ENCODE peak calls at places on chromosomes 11 and 22, in nine cellular contexts. One of them, this sample, is unnamed.

GRCh38 chr11:68998390-68998911 is 14.6 kb downstream of the MRGPRF start:
- DNase-seq in heart left ventricle: no peak
- DNase-seq in IMR-90: peak; percentile 12
- DNase-seq in tibial nerve: peak; percentile 9
- DNase-seq in ovary: peak; percentile 48
- DNase-seq in K562: no peak
- DNase-seq in HCT116: no peak
- DNase-seq in uterus: peak; percentile 21
- DNase-seq in sigmoid colon: peak; percentile 85
- DNase-seq in this sample: no peak

GRCh38 chr22:43198936-43199335 is 12.0 kb upstream of the TTLL12 start:
- DNase-seq in heart left ventricle: no peak
- DNase-seq in IMR-90: no peak
- DNase-seq in tibial nerve: no peak
- DNase-seq in ovary: no peak
- DNase-seq in K562: no peak
- DNase-seq in HCT116: no peak
- DNase-seq in uterus: no peak
- DNase-seq in sigmoid colon: no peak
- DNase-seq in this sample: no peak

GRCh38 chr22:41308544-41308947 is 7.2 kb downstream of the ZC3H7B start:
- DNase-seq in heart left ventricle: no peak
- DNase-seq in IMR-90: no peak
- DNase-seq in tibial nerve: no peak
- DNase-seq in ovary: no peak
- DNase-seq in K562: no peak
- DNase-seq in HCT116: no peak
- DNase-seq in uterus: no peak
- DNase-seq in sigmoid colon: no peak
- DNase-seq in this sample: peak; percentile 64

GRCh38 chr22:29325356-29325755 is 9.9 kb upstream of the RASL10A start:
- DNase-seq in heart left ventricle: no peak
- DNase-seq in IMR-90: no peak
- DNase-seq in tibial nerve: no peak
- DNase-seq in ovary: no peak
- DNase-seq in K562: no peak
- DNase-seq in HCT116: no peak
- DNase-seq in uterus: no peak
- DNase-seq in sigmoid colon: no peak
- DNase-seq in this sample: no peak

GRCh38 chr11:60251485-60252207 is 8.7 kb upstream of the MS4A4E start:
- DNase-seq in heart left ventricle: no peak
- DNase-seq in IMR-90: no peak
- DNase-seq in tibial nerve: no peak
- DNase-seq in ovary: no peak
- DNase-seq in K562: peak; percentile 35
- DNase-seq in HCT116: peak; percentile 24
- DNase-seq in uterus: no peak
- DNase-seq in sigmoid colon: no peak
- DNase-seq in this sample: no peak

GRCh38 chr11:78573271-78574035 is 1.2 kb downstream of the NARS2 start:
- DNase-seq in heart left ventricle: no peak
- DNase-seq in IMR-90: no peak
- DNase-seq in tibial nerve: no peak
- DNase-seq in ovary: no peak
- DNase-seq in K562: no peak
- DNase-seq in HCT116: no peak
- DNase-seq in uterus: no peak
- DNase-seq in sigmoid colon: no peak
- DNase-seq in this sample: no peak

GRCh38 chr11:86591631-86592030 is 80.8 kb downstream of the ME3 start:
- DNase-seq in heart left ventricle: no peak
- DNase-seq in IMR-90: no peak
- DNase-seq in tibial nerve: no peak
- DNase-seq in ovary: no peak
- DNase-seq in K562: no peak
- DNase-seq in HCT116: no peak
- DNase-seq in uterus: no peak
- DNase-seq in sigmoid colon: no peak
- DNase-seq in this sample: no peak

GRCh38 chr11:47991266-47991830 is 11.0 kb downstream of the PTPRJ start:
- DNase-seq in heart left ventricle: peak; percentile 64
- DNase-seq in IMR-90: no peak
- DNase-seq in tibial nerve: no peak
- DNase-seq in ovary: no peak
- DNase-seq in K562: no peak
- DNase-seq in HCT116: no peak
- DNase-seq in uterus: no peak
- DNase-seq in sigmoid colon: no peak
- DNase-seq in this sample: peak; percentile 65

GRCh38 chr11:64304032-64304315 is 1.4 kb upstream of the ESRRA start:
- DNase-seq in heart left ventricle: no peak
- DNase-seq in IMR-90: no peak
- DNase-seq in tibial nerve: no peak
- DNase-seq in ovary: no peak
- DNase-seq in K562: no peak
- DNase-seq in HCT116: no peak
- DNase-seq in uterus: no peak
- DNase-seq in sigmoid colon: peak; percentile 66
- DNase-seq in this sample: no peak

GRCh38 chr11:353315-353857 is 15.9 kb upstream of the B4GALNT4 start:
- DNase-seq in heart left ventricle: peak; percentile 88
- DNase-seq in IMR-90: peak; percentile 77
- DNase-seq in tibial nerve: peak; percentile 80
- DNase-seq in ovary: peak; percentile 92
- DNase-seq in K562: peak; percentile 14
- DNase-seq in HCT116: no peak
- DNase-seq in uterus: peak; percentile 91
- DNase-seq in sigmoid colon: peak; percentile 96
- DNase-seq in this sample: peak; percentile 77

GRCh38 chr11:58060939-58061672 is 30.4 kb downstream of the OR6Q1 start:
- DNase-seq in heart left ventricle: no peak
- DNase-seq in IMR-90: peak; percentile 50
- DNase-seq in tibial nerve: no peak
- DNase-seq in ovary: no peak
- DNase-seq in K562: no peak
- DNase-seq in HCT116: no peak
- DNase-seq in uterus: no peak
- DNase-seq in sigmoid colon: no peak
- DNase-seq in this sample: no peak

GRCh38 chr22:39356464-39356863 is 6.7 kb downstream of the SYNGR1 start:
- DNase-seq in heart left ventricle: no peak
- DNase-seq in IMR-90: no peak
- DNase-seq in tibial nerve: no peak
- DNase-seq in ovary: no peak
- DNase-seq in K562: no peak
- DNase-seq in HCT116: no peak
- DNase-seq in uterus: no peak
- DNase-seq in sigmoid colon: no peak
- DNase-seq in this sample: peak; percentile 53

GRCh38 chr11:2702771-2703486 is 3.1 kb upstream of the KCNQ1OT1 start:
- DNase-seq in heart left ventricle: no peak
- DNase-seq in IMR-90: no peak
- DNase-seq in tibial nerve: no peak
- DNase-seq in ovary: no peak
- DNase-seq in K562: no peak
- DNase-seq in HCT116: no peak
- DNase-seq in uterus: peak; percentile 24
- DNase-seq in sigmoid colon: peak; percentile 48
- DNase-seq in this sample: no peak

GRCh38 chr22:46564084-46564714 is 26.8 kb upstream of the CELSR1 start:
- DNase-seq in heart left ventricle: no peak
- DNase-seq in IMR-90: no peak
- DNase-seq in tibial nerve: no peak
- DNase-seq in ovary: no peak
- DNase-seq in K562: no peak
- DNase-seq in HCT116: no peak
- DNase-seq in uterus: no peak
- DNase-seq in sigmoid colon: peak; percentile 69
- DNase-seq in this sample: no peak

GRCh38 chr11:85076535-85077330 is 550.4 kb downstream of the DLG2 start:
- DNase-seq in heart left ventricle: peak; percentile 30
- DNase-seq in IMR-90: peak; percentile 34
- DNase-seq in tibial nerve: no peak
- DNase-seq in ovary: no peak
- DNase-seq in K562: no peak
- DNase-seq in HCT116: no peak
- DNase-seq in uterus: no peak
- DNase-seq in sigmoid colon: no peak
- DNase-seq in this sample: no peak

GRCh38 chr22:25702046-25702445 is 39.9 kb upstream of the MYO18B start:
- DNase-seq in heart left ventricle: no peak
- DNase-seq in IMR-90: peak; percentile 29
- DNase-seq in tibial nerve: no peak
- DNase-seq in ovary: no peak
- DNase-seq in K562: no peak
- DNase-seq in HCT116: no peak
- DNase-seq in uterus: no peak
- DNase-seq in sigmoid colon: no peak
- DNase-seq in this sample: no peak

GRCh38 chr11:33689506-33689905 is 11.1 kb downstream of the C11orf91 start:
- DNase-seq in heart left ventricle: no peak
- DNase-seq in IMR-90: no peak
- DNase-seq in tibial nerve: no peak
- DNase-seq in ovary: no peak
- DNase-seq in K562: no peak
- DNase-seq in HCT116: no peak
- DNase-seq in uterus: no peak
- DNase-seq in sigmoid colon: no peak
- DNase-seq in this sample: no peak

GRCh38 chr11:33691051-33691864 is 9.4 kb downstream of the C11orf91 start:
- DNase-seq in heart left ventricle: no peak
- DNase-seq in IMR-90: no peak
- DNase-seq in tibial nerve: no peak
- DNase-seq in ovary: peak; percentile 35
- DNase-seq in K562: no peak
- DNase-seq in HCT116: peak; percentile 59
- DNase-seq in uterus: no peak
- DNase-seq in sigmoid colon: no peak
- DNase-seq in this sample: no peak

GRCh38 chr11:33689089-33689488 is 11.5 kb downstream of the C11orf91 start:
- DNase-seq in heart left ventricle: no peak
- DNase-seq in IMR-90: no peak
- DNase-seq in tibial nerve: no peak
- DNase-seq in ovary: no peak
- DNase-seq in K562: no peak
- DNase-seq in HCT116: no peak
- DNase-seq in uterus: no peak
- DNase-seq in sigmoid colon: no peak
- DNase-seq in this sample: no peak

GRCh38 chr11:33692013-33692504 is 8.6 kb downstream of the C11orf91 start:
- DNase-seq in heart left ventricle: peak; percentile 83
- DNase-seq in IMR-90: peak; percentile 98
- DNase-seq in tibial nerve: peak; percentile 63
- DNase-seq in ovary: peak; percentile 58
- DNase-seq in K562: no peak
- DNase-seq in HCT116: peak; percentile 81
- DNase-seq in uterus: peak; percentile 58
- DNase-seq in sigmoid colon: peak; percentile 89
- DNase-seq in this sample: peak; percentile 65

DNA sequence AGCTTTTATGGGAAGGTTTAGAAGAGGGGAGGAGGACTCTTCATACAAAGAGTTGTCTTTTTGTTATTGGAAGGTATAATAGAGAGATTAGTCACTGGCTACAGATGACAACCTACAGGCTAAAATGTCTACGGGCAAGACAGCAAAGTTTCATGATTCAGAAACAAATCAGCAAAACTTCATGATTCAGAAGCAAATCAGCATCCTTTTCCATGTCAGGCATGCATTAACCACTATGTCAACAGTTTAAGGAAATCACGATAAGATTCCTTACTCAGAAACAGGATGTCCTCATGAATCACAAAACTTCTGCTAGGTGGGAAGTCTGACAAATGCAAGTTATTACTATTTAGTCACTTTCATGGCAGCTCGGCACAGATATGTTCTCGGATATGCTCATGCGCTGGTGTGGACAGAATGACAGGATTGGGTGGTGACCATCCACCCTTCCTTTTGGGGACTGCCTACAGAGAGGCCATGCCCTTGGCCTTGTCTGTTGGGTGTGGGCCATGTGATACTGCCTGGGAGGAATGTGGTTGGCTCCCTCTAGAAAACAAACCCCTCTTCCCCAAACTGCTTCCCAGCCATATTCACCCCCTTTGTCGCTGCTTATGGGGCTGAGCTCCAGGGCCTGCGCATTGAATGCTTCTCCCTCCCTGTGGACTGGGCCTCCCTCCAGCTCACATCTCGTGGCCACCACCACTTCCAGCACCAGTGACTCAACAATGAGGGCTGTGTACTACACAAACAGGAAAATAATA is 10.2 kb downstream of the C11orf91 start:
- DNase-seq in heart left ventricle: peak; percentile 88
- DNase-seq in IMR-90: peak; percentile 99
- DNase-seq in tibial nerve: peak; percentile 52
- DNase-seq in ovary: peak; percentile 51
- DNase-seq in K562: no peak
- DNase-seq in HCT116: peak; percentile 81
- DNase-seq in uterus: peak; percentile 64
- DNase-seq in sigmoid colon: peak; percentile 89
- DNase-seq in this sample: peak; percentile 70
- TF ChIP-seq POLR2A in heart left ventricle: no peak
- TF ChIP-seq POLR2A in IMR-90: no peak
- TF ChIP-seq POLR2A in tibial nerve: no peak
- TF ChIP-seq POLR2A in ovary: no peak
- TF ChIP-seq POLR2A in K562: no peak
- TF ChIP-seq POLR2A in HCT116: no peak
- TF ChIP-seq POLR2A in uterus: no peak
- TF ChIP-seq POLR2A in sigmoid colon: no peak
- TF ChIP-seq POLR2A in this sample: no peak

GRCh38 chr11:16110862-16111261 is 245.5 kb downstream of the SOX6 start:
- DNase-seq in heart left ventricle: no peak
- DNase-seq in IMR-90: peak; percentile 17
- DNase-seq in tibial nerve: no peak
- DNase-seq in ovary: no peak
- DNase-seq in K562: no peak
- DNase-seq in HCT116: no peak
- DNase-seq in uterus: no peak
- DNase-seq in sigmoid colon: no peak
- DNase-seq in this sample: no peak
- H3K27me3 ChIP-seq in heart left ventricle: no peaks in the 10 kb centered on the region
- H3K27me3 ChIP-seq in IMR-90: no peaks in the 10 kb centered on the region
- H3K27me3 ChIP-seq in tibial nerve: no peaks in the 10 kb centered on the region
- H3K27me3 ChIP-seq in ovary: no peaks in the 10 kb centered on the region
- H3K27me3 ChIP-seq in K562: no peaks in the 10 kb centered on the region
- H3K27me3 ChIP-seq in HCT116: peaks cover 26% of the 10 kb centered on the region
- H3K27me3 ChIP-seq in uterus: no peaks in the 10 kb centered on the region
- H3K27me3 ChIP-seq in sigmoid colon: no peaks in the 10 kb centered on the region
- H3K27me3 ChIP-seq in this sample: no peaks in the 10 kb centered on the region

GRCh38 chr11:41459602-41460405 is at the start of gene LRRC4C:
- DNase-seq in heart left ventricle: no peak
- DNase-seq in IMR-90: no peak
- DNase-seq in tibial nerve: no peak
- DNase-seq in ovary: no peak
- DNase-seq in K562: no peak
- DNase-seq in HCT116: no peak
- DNase-seq in uterus: no peak
- DNase-seq in sigmoid colon: no peak
- DNase-seq in this sample: no peak
- H3K4me1 ChIP-seq in heart left ventricle: no peaks in the 10 kb centered on the region
- H3K4me1 ChIP-seq in IMR-90: no peaks in the 10 kb centered on the region
- H3K4me1 ChIP-seq in tibial nerve: no peaks in the 10 kb centered on the region
- H3K4me1 ChIP-seq in ovary: no peaks in the 10 kb centered on the region
- H3K4me1 ChIP-seq in K562: no peaks in the 10 kb centered on the region
- H3K4me1 ChIP-seq in HCT116: no peaks in the 10 kb centered on the region
- H3K4me1 ChIP-seq in uterus: no peaks in the 10 kb centered on the region
- H3K4me1 ChIP-seq in sigmoid colon: peaks cover 8% of the 10 kb centered on the region
- H3K4me1 ChIP-seq in this sample: no peaks in the 10 kb centered on the region

GRCh38 chr11:65492637-65493366 is 6.0 kb upstream of the MALAT1 start:
- DNase-seq in heart left ventricle: peak; percentile 94
- DNase-seq in IMR-90: peak; percentile 89
- DNase-seq in tibial nerve: peak; percentile 86
- DNase-seq in ovary: peak; percentile 90
- DNase-seq in K562: no peak
- DNase-seq in HCT116: no peak
- DNase-seq in uterus: peak; percentile 88
- DNase-seq in sigmoid colon: peak; percentile 97
- DNase-seq in this sample: peak; percentile 89
- TF ChIP-seq POLR2A in heart left ventricle: no peak
- TF ChIP-seq POLR2A in IMR-90: peak; percentile 88
- TF ChIP-seq POLR2A in tibial nerve: peak; percentile 57
- TF ChIP-seq POLR2A in ovary: peak; percentile 47
- TF ChIP-seq POLR2A in K562: no peak
- TF ChIP-seq POLR2A in HCT116: peak; percentile 5
- TF ChIP-seq POLR2A in uterus: peak; percentile 45
- TF ChIP-seq POLR2A in sigmoid colon: peak; percentile 65
- TF ChIP-seq POLR2A in this sample: no peak

This sample was measured in gastrocnemius medialis.